ENCODE peak calls at places on chromosomes 7 and 10, in seven cellular contexts. K, I, E, N, J, A and H are unnamed samples. For H3K4me1, the result is how much of the 10 kb centered on the place peaks cover.

GRCh38 chr7:157020514-157021070 is 10.1 kb upstream of the MNX1 start:
- DNase-seq in K (no peak), I (peak), E (peak), N (no peak), J (no peak), A (no peak), H (no peak)

GRCh38 chr10:79601939-79602338 is 8.8 kb upstream of the SFTPA1 start:
- DNase-seq in K (no peak), I (no peak), E (no peak), N (no peak), J (no peak), A (no peak), H (no peak)

GRCh38 chr7:45642044-45642443 is 67.9 kb downstream of the ADCY1 start:
- DNase-seq in K (no peak), I (no peak), E (no peak), N (no peak), J (no peak), A (no peak), H (no peak)

GRCh38 chr10:131533846-131534526 is 222.5 kb upstream of the TCERG1L start:
- DNase-seq in K (no peak), I (no peak), E (no peak), N (no peak), J (no peak), A (no peak), H (no peak)

GRCh38 chr7:102122026-102122425 is 164.6 kb upstream of the SH2B2 start:
- DNase-seq in K (no peak), I (no peak), E (no peak), N (no peak), J (no peak), A (no peak), H (no peak)

GRCh38 chr7:87596136-87596535 is 4.5 kb downstream of the ABCB1 start:
- DNase-seq in K (no peak), I (no peak), E (no peak), N (no peak), J (no peak), A (no peak), H (no peak)

GRCh38 chr10:12909836-12910185 is 91.7 kb downstream of the CCDC3 start:
- DNase-seq in K (no peak), I (no peak), E (no peak), N (no peak), J (peak), A (no peak), H (peak)

GRCh38 chr7:124088590-124088989 is 55.7 kb upstream of the TMEM229A start:
- DNase-seq in K (no peak), I (no peak), E (no peak), N (no peak), J (no peak), A (no peak), H (no peak)

GRCh38 chr10:75230600-75231038 is 5.1 kb downstream of the COMTD1 start:
- DNase-seq in K (peak), I (peak), E (peak), N (peak), J (peak), A (peak), H (peak)

GRCh38 chr7:39271386-39271785 is 293.7 kb downstream of the POU6F2 start:
- DNase-seq in K (peak), I (peak), E (peak), N (peak), J (peak), A (peak), H (peak)

GRCh38 chr7:6639627-6640026 is 2.5 kb downstream of the ZNF316 start:
- DNase-seq in K (no peak), I (peak), E (peak), N (peak), J (no peak), A (no peak), H (no peak)

GRCh38 chr10:112361951-112362770 is 11.8 kb upstream of the ACSL5 start:
- DNase-seq in K (peak), I (no peak), E (no peak), N (peak), J (peak), A (peak), H (no peak)

GRCh38 chr10:13001887-13002212 is 337 bp upstream of the CCDC3 start:
- DNase-seq in K (no peak), I (no peak), E (no peak), N (no peak), J (no peak), A (no peak), H (no peak)

GRCh38 chr7:22430457-22430856 is 69.5 kb downstream of the STEAP1B start:
- DNase-seq in K (no peak), I (no peak), E (no peak), N (no peak), J (no peak), A (no peak), H (no peak)

GRCh38 chr10:96491303-96491702 is 22.4 kb downstream of the TLL2 start:
- DNase-seq in K (no peak), I (no peak), E (no peak), N (no peak), J (no peak), A (no peak), H (no peak)

GRCh38 chr7:81234896-81235295 is 316.0 kb upstream of the SEMA3C start:
- DNase-seq in K (no peak), I (no peak), E (no peak), N (no peak), J (no peak), A (peak), H (no peak)

GRCh38 chr10:14487511-14487909 is 156.8 kb upstream of the FRMD4A start:
- DNase-seq in K (no peak), I (no peak), E (no peak), N (no peak), J (no peak), A (no peak), H (no peak)

GRCh38 chr7:145490356-145490755 is 626.2 kb upstream of the CNTNAP2 start:
- DNase-seq in K (no peak), I (no peak), E (no peak), N (no peak), J (no peak), A (no peak), H (no peak)

GRCh38 chr10:124703778-124704427 is 40.3 kb downstream of the FAM53B start:
- DNase-seq in K (peak), I (peak), E (no peak), N (no peak), J (peak), A (peak), H (peak)

GRCh38 chr7:93332172-93332571 is 100.0 kb downstream of the VPS50 start:
- DNase-seq in K (no peak), I (no peak), E (no peak), N (no peak), J (no peak), A (no peak), H (no peak)

GRCh38 chr7:44636926-44637325 is 30.5 kb downstream of the OGDH start:
- DNase-seq in K (no peak), I (no peak), E (no peak), N (no peak), J (no peak), A (no peak), H (no peak)

GRCh38 chr7:33062023-33062781 is at the start of gene NT5C3A:
- DNase-seq in K (peak), I (peak), E (peak), N (no peak), J (peak), A (peak), H (no peak)

GRCh38 chr7:151085329-151085690 is 965 bp upstream of the AGAP3 start:
- DNase-seq in K (no peak), I (no peak), E (no peak), N (no peak), J (peak), A (no peak), H (peak)
- H3K4me3 ChIP-seq in K (peak), I (peak), E (peak), N (peak), J (peak), A (no peak), H (no peak)

GRCh38 chr10:3213174-3213573 is 40.6 kb upstream of the PITRM1 start:
- DNase-seq in K (no peak), I (no peak), E (no peak), N (no peak), J (no peak), A (no peak), H (no peak)
- H3K4me1 ChIP-seq in K (under half), I (under half), E (under half), N (under half), J (under half), A (under half), H (under half)

DNA sequence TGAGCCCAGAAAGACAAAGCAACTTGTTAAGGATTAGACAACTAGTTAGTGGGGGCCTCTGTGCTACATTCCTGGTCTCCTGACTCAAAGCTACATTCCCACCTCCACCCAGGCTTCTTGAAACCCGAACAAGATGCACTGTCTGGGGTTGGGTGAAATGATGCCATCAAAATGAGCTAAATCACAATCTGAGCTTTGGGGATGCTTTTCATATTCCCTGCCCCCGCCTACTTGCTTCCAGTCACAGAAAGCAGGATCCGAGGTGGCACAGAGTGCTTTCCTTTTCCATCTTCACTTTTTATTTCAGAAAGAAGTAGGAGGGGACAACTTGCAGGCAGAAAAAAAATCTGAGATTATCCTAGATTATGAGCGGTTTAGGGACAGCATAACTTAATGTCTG is 5.4 kb upstream of the VAX1 start:
- DNase-seq in K (no peak), I (no peak), E (no peak), N (no peak), J (no peak), A (no peak), H (no peak)
- H3K4me3 ChIP-seq in K (no peak), I (no peak), E (no peak), N (no peak), J (no peak), A (no peak), H (no peak)

GRCh38 chr10:11154809-11155208 is 137.1 kb downstream of the CELF2 start:
- DNase-seq in K (no peak), I (no peak), E (no peak), N (no peak), J (no peak), A (no peak), H (no peak)
- H3K4me1 ChIP-seq in K (half or more), I (under half), E (under half), N (under half), J (under half), A (under half), H (under half)

GRCh38 chr7:69699949-69700715 is 101.9 kb downstream of the AUTS2 start:
- DNase-seq in K (no peak), I (no peak), E (no peak), N (no peak), J (no peak), A (no peak), H (no peak)

GRCh38 chr7:69698109-69698840 is 100.0 kb downstream of the AUTS2 start:
- DNase-seq in K (no peak), I (no peak), E (no peak), N (no peak), J (no peak), A (no peak), H (no peak)

GRCh38 chr7:69696686-69697685 is 98.7 kb downstream of the AUTS2 start:
- DNase-seq in K (no peak), I (no peak), E (no peak), N (no peak), J (no peak), A (no peak), H (no peak)

GRCh38 chr7:69693042-69693441 is 94.8 kb downstream of the AUTS2 start:
- DNase-seq in K (no peak), I (no peak), E (no peak), N (no peak), J (no peak), A (no peak), H (no peak)

GRCh38 chr7:69695998-69696657 is 97.9 kb downstream of the AUTS2 start:
- DNase-seq in K (no peak), I (no peak), E (no peak), N (no peak), J (no peak), A (no peak), H (no peak)
- H3K4me3 ChIP-seq in K (no peak), I (no peak), E (no peak), N (no peak), J (no peak), A (no peak), H (no peak)

DNA sequence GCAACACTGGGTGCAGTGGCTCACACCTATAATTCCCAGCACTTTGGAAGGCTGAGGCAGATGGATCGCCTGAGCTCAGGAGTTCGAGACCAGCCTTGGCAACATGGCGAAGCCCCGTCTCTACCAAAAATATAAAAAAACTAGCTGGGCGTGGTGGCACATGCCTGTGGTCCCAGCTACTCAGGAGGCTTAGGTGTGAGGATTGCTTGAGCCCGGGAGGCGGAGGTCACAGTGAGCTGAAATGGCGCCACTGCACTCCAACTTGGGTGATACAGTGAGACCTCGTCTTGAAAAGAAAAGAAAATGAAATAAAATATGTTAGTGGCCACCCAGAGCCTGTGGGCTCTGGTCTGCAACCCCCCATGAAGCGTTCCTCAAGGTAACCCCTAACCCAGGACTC is 13.3 kb downstream of the ITPRIP start:
- DNase-seq in K (no peak), I (no peak), E (no peak), N (no peak), J (peak), A (no peak), H (no peak)
- H3K4me1 ChIP-seq in K (under half), I (under half), E (half or more), N (half or more), J (half or more), A (half or more), H (under half)